ENCODE peak calls at places on chromosomes 2 and 18, in six cellular contexts. One of them, this sample, is unnamed.
A peak's percentile ranks its signal among the peaks of the same experiment; 100 is the strongest.

GRCh38 chr2:237581751-237582746 is 8.5 kb downstream of the RAB17 start:
- DNase-seq in psoas muscle: peak; percentile 51
- DNase-seq in ovary: peak; percentile 92
- DNase-seq in A549: no peak
- DNase-seq in body of pancreas: peak; percentile 72
- DNase-seq in fibroblast of the aortic adventitia: peak; percentile 67
- DNase-seq in this sample: no peak

GRCh38 chr2:119377266-119377972 is 10.6 kb downstream of the DBI start:
- DNase-seq in psoas muscle: no peak
- DNase-seq in ovary: no peak
- DNase-seq in A549: no peak
- DNase-seq in body of pancreas: no peak
- DNase-seq in fibroblast of the aortic adventitia: no peak
- DNase-seq in this sample: no peak

GRCh38 chr2:220756653-220757052 is 815.5 kb downstream of the EPHA4 start:
- DNase-seq in psoas muscle: no peak
- DNase-seq in ovary: no peak
- DNase-seq in A549: no peak
- DNase-seq in body of pancreas: no peak
- DNase-seq in fibroblast of the aortic adventitia: no peak
- DNase-seq in this sample: no peak

GRCh38 chr2:201256001-201256544 is 4.3 kb upstream of the CASP8 start:
- DNase-seq in psoas muscle: no peak
- DNase-seq in ovary: no peak
- DNase-seq in A549: no peak
- DNase-seq in body of pancreas: no peak
- DNase-seq in fibroblast of the aortic adventitia: peak; percentile 57
- DNase-seq in this sample: no peak

GRCh38 chr18:74290831-74291770 is 662 bp downstream of the CYB5A start:
- DNase-seq in psoas muscle: no peak
- DNase-seq in ovary: peak; percentile 40
- DNase-seq in A549: no peak
- DNase-seq in body of pancreas: peak; percentile 91
- DNase-seq in fibroblast of the aortic adventitia: peak; percentile 22
- DNase-seq in this sample: no peak

GRCh38 chr18:23373564-23373963 is 79.5 kb upstream of the RIOK3 start:
- DNase-seq in psoas muscle: no peak
- DNase-seq in ovary: no peak
- DNase-seq in A549: no peak
- DNase-seq in body of pancreas: no peak
- DNase-seq in fibroblast of the aortic adventitia: no peak
- DNase-seq in this sample: no peak

GRCh38 chr18:57898506-57899124 is 95.5 kb upstream of the ATP8B1 start:
- DNase-seq in psoas muscle: no peak
- DNase-seq in ovary: no peak
- DNase-seq in A549: no peak
- DNase-seq in body of pancreas: no peak
- DNase-seq in fibroblast of the aortic adventitia: peak; percentile 78
- DNase-seq in this sample: peak; percentile 64

GRCh38 chr2:95005726-95006125 is 19.8 kb upstream of the MAL start:
- DNase-seq in psoas muscle: no peak
- DNase-seq in ovary: no peak
- DNase-seq in A549: no peak
- DNase-seq in body of pancreas: no peak
- DNase-seq in fibroblast of the aortic adventitia: no peak
- DNase-seq in this sample: no peak

GRCh38 chr2:98460573-98461560 is 16.2 kb downstream of the INPP4A start:
- DNase-seq in psoas muscle: no peak
- DNase-seq in ovary: no peak
- DNase-seq in A549: no peak
- DNase-seq in body of pancreas: no peak
- DNase-seq in fibroblast of the aortic adventitia: no peak
- DNase-seq in this sample: no peak

GRCh38 chr2:191050640-191050987 is 36.6 kb upstream of the STAT1 start:
- DNase-seq in psoas muscle: no peak
- DNase-seq in ovary: no peak
- DNase-seq in A549: peak; percentile 35
- DNase-seq in body of pancreas: no peak
- DNase-seq in fibroblast of the aortic adventitia: peak; percentile 83
- DNase-seq in this sample: no peak

GRCh38 chr2:6525371-6525770 is 340.3 kb downstream of the CMPK2 start:
- DNase-seq in psoas muscle: no peak
- DNase-seq in ovary: no peak
- DNase-seq in A549: no peak
- DNase-seq in body of pancreas: no peak
- DNase-seq in fibroblast of the aortic adventitia: no peak
- DNase-seq in this sample: no peak

GRCh38 chr18:3885209-3885792 is 435.3 kb downstream of the TGIF1 start:
- DNase-seq in psoas muscle: no peak
- DNase-seq in ovary: no peak
- DNase-seq in A549: peak; percentile 44
- DNase-seq in body of pancreas: no peak
- DNase-seq in fibroblast of the aortic adventitia: no peak
- DNase-seq in this sample: no peak

GRCh38 chr2:74239346-74239745 is 40.9 kb downstream of the MTHFD2 start:
- DNase-seq in psoas muscle: no peak
- DNase-seq in ovary: no peak
- DNase-seq in A549: no peak
- DNase-seq in body of pancreas: no peak
- DNase-seq in fibroblast of the aortic adventitia: no peak
- DNase-seq in this sample: no peak

GRCh38 chr2:30323499-30323898 is 92.2 kb downstream of the LBH start:
- DNase-seq in psoas muscle: no peak
- DNase-seq in ovary: no peak
- DNase-seq in A549: no peak
- DNase-seq in body of pancreas: no peak
- DNase-seq in fibroblast of the aortic adventitia: no peak
- DNase-seq in this sample: no peak

GRCh38 chr2:197113221-197113831 is 186.8 kb upstream of the PGAP1 start:
- DNase-seq in psoas muscle: no peak
- DNase-seq in ovary: no peak
- DNase-seq in A549: peak; percentile 24
- DNase-seq in body of pancreas: no peak
- DNase-seq in fibroblast of the aortic adventitia: peak; percentile 68
- DNase-seq in this sample: no peak

GRCh38 chr2:133266075-133266925 is 302.0 kb downstream of the NCKAP5 start:
- DNase-seq in psoas muscle: no peak
- DNase-seq in ovary: peak; percentile 40
- DNase-seq in A549: peak; percentile 49
- DNase-seq in body of pancreas: peak; percentile 7
- DNase-seq in fibroblast of the aortic adventitia: peak; percentile 30
- DNase-seq in this sample: no peak

GRCh38 chr2:231923951-231924888 is 2.0 kb downstream of the NPPC start:
- DNase-seq in psoas muscle: no peak
- DNase-seq in ovary: no peak
- DNase-seq in A549: no peak
- DNase-seq in body of pancreas: no peak
- DNase-seq in fibroblast of the aortic adventitia: no peak
- DNase-seq in this sample: no peak
- H3K4me3 ChIP-seq in psoas muscle: no peak overlapping the region
- H3K4me3 ChIP-seq in ovary: no peak overlapping the region
- H3K4me3 ChIP-seq in A549: no peak overlapping the region
- H3K4me3 ChIP-seq in body of pancreas: no peak overlapping the region
- H3K4me3 ChIP-seq in fibroblast of the aortic adventitia: no peak overlapping the region
- H3K4me3 ChIP-seq in this sample: no peak overlapping the region

DNA sequence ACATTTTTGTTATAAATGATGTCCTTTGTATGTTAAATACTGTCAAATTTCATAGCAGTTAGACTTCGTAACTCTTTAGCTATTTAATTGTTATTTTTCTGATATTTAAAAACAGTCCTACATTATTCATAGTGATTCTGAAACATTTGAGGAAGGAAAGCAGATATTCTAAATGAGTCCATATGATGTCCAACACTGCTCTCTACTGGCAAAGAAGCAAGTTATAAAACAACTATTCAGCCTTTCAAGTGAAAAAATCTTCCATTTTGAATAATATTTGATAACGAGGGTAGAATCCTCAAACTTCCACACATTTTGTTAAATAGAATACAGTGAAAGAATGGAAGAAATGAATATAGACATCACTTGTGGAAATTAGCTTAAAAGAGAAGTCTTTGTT is 220.8 kb downstream of the GULP1 start:
- DNase-seq in psoas muscle: no peak
- DNase-seq in ovary: no peak
- DNase-seq in A549: peak; percentile 4
- DNase-seq in body of pancreas: no peak
- DNase-seq in fibroblast of the aortic adventitia: peak; percentile 81
- DNase-seq in this sample: no peak
- TF ChIP-seq CTCF in psoas muscle: peak; percentile 56
- TF ChIP-seq CTCF in ovary: peak; percentile 52
- TF ChIP-seq CTCF in A549: peak; percentile 86
- TF ChIP-seq CTCF in body of pancreas: peak; percentile 76
- TF ChIP-seq CTCF in fibroblast of the aortic adventitia: peak; percentile 57
- TF ChIP-seq CTCF in this sample: peak; percentile 54

GRCh38 chr18:54247488-54248175 is 21.7 kb upstream of the POLI start:
- DNase-seq in psoas muscle: no peak
- DNase-seq in ovary: no peak
- DNase-seq in A549: no peak
- DNase-seq in body of pancreas: no peak
- DNase-seq in fibroblast of the aortic adventitia: no peak
- DNase-seq in this sample: no peak

GRCh38 chr18:54254265-54254758 is 15.0 kb upstream of the POLI start:
- DNase-seq in psoas muscle: no peak
- DNase-seq in ovary: no peak
- DNase-seq in A549: no peak
- DNase-seq in body of pancreas: peak; percentile 64
- DNase-seq in fibroblast of the aortic adventitia: peak; percentile 15
- DNase-seq in this sample: no peak

GRCh38 chr18:54255141-54255540 is 14.2 kb upstream of the POLI start:
- DNase-seq in psoas muscle: no peak
- DNase-seq in ovary: no peak
- DNase-seq in A549: no peak
- DNase-seq in body of pancreas: no peak
- DNase-seq in fibroblast of the aortic adventitia: no peak
- DNase-seq in this sample: no peak

GRCh38 chr18:54251606-54252400 is 17.5 kb upstream of the POLI start:
- DNase-seq in psoas muscle: no peak
- DNase-seq in ovary: no peak
- DNase-seq in A549: no peak
- DNase-seq in body of pancreas: no peak
- DNase-seq in fibroblast of the aortic adventitia: peak; percentile 7
- DNase-seq in this sample: no peak

DNA sequence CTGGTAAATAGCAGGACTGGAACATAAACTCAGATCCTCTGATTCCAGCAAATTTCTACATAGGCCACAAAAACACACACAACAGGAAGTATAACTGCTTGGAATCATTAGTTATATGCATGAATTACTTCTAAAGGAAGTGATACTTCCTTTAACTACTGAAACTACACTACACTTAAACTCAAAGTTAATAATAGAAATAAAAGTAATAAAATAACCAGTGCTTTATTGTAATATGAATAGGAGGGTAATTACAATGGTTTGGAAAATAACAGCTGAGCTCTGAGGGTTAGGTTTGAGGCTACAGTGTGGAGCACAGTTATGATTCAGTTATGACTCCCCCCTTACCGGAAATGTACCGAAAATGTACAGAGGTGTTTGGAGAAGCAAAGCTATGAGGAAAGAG is 18.5 kb upstream of the POLI start:
- DNase-seq in psoas muscle: no peak
- DNase-seq in ovary: no peak
- DNase-seq in A549: no peak
- DNase-seq in body of pancreas: no peak
- DNase-seq in fibroblast of the aortic adventitia: no peak
- DNase-seq in this sample: no peak
- H3K4me3 ChIP-seq in psoas muscle: no peak overlapping the region
- H3K4me3 ChIP-seq in ovary: no peak overlapping the region
- H3K4me3 ChIP-seq in A549: no peak overlapping the region
- H3K4me3 ChIP-seq in body of pancreas: no peak overlapping the region
- H3K4me3 ChIP-seq in fibroblast of the aortic adventitia: no peak overlapping the region
- H3K4me3 ChIP-seq in this sample: no peak overlapping the region

GRCh38 chr2:239533917-239534316 is 133.1 kb upstream of the HDAC4 start:
- DNase-seq in psoas muscle: peak; percentile 29
- DNase-seq in ovary: peak; percentile 52
- DNase-seq in A549: no peak
- DNase-seq in body of pancreas: no peak
- DNase-seq in fibroblast of the aortic adventitia: peak; percentile 9
- DNase-seq in this sample: no peak

GRCh38 chr2:239530749-239531316 is 130.0 kb upstream of the HDAC4 start:
- DNase-seq in psoas muscle: no peak
- DNase-seq in ovary: no peak
- DNase-seq in A549: no peak
- DNase-seq in body of pancreas: no peak
- DNase-seq in fibroblast of the aortic adventitia: no peak
- DNase-seq in this sample: no peak

GRCh38 chr2:239531456-239532304 is 130.9 kb upstream of the HDAC4 start:
- DNase-seq in psoas muscle: no peak
- DNase-seq in ovary: no peak
- DNase-seq in A549: no peak
- DNase-seq in body of pancreas: peak; percentile 51
- DNase-seq in fibroblast of the aortic adventitia: no peak
- DNase-seq in this sample: no peak

GRCh38 chr2:239532859-239533258 is 132.0 kb upstream of the HDAC4 start:
- DNase-seq in psoas muscle: no peak
- DNase-seq in ovary: no peak
- DNase-seq in A549: no peak
- DNase-seq in body of pancreas: peak; percentile 35
- DNase-seq in fibroblast of the aortic adventitia: no peak
- DNase-seq in this sample: no peak

DNA sequence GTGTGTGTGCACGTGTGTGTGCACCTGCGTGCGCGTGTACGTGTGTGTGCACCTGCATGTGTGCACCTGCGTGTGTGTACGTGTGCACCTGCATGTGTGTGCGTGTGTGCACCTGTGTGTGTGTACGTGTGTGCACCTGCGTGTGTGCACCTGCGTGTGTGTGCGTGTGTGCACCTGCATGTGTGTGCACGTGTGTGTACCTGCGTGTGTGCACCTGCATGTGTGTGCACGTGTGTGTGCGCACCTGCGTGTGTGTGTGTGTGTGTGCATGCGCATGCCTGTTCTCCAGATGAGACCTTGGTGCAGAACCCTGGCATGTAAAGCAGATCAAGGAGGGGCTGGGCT is 131.5 kb upstream of the HDAC4 start:
- DNase-seq in psoas muscle: no peak
- DNase-seq in ovary: no peak
- DNase-seq in A549: no peak
- DNase-seq in body of pancreas: no peak
- DNase-seq in fibroblast of the aortic adventitia: no peak
- DNase-seq in this sample: no peak
- TF ChIP-seq CTCF in psoas muscle: no peak
- TF ChIP-seq CTCF in ovary: no peak
- TF ChIP-seq CTCF in A549: no peak
- TF ChIP-seq CTCF in body of pancreas: no peak
- TF ChIP-seq CTCF in fibroblast of the aortic adventitia: no peak
- TF ChIP-seq CTCF in this sample: no peak

GRCh38 chr2:54722641-54723299 is 692 bp upstream of the EML6 start:
- DNase-seq in psoas muscle: no peak
- DNase-seq in ovary: no peak
- DNase-seq in A549: peak; percentile 38
- DNase-seq in body of pancreas: peak; percentile 9
- DNase-seq in fibroblast of the aortic adventitia: peak; percentile 74
- DNase-seq in this sample: peak; percentile 11
- H3K4me3 ChIP-seq in psoas muscle: peak overlapping the region; percentile 88
- H3K4me3 ChIP-seq in ovary: peak overlapping the region; percentile 73
- H3K4me3 ChIP-seq in A549: peak overlapping the region; percentile 49
- H3K4me3 ChIP-seq in body of pancreas: peak overlapping the region; percentile 55
- H3K4me3 ChIP-seq in fibroblast of the aortic adventitia: peak overlapping the region; percentile 78
- H3K4me3 ChIP-seq in this sample: peak overlapping the region; percentile 71

GRCh38 chr2:46230115-46230571 is 67.1 kb upstream of the EPAS1 start:
- DNase-seq in psoas muscle: peak; percentile 38
- DNase-seq in ovary: no peak
- DNase-seq in A549: peak; percentile 35
- DNase-seq in body of pancreas: peak; percentile 46
- DNase-seq in fibroblast of the aortic adventitia: no peak
- DNase-seq in this sample: no peak
- TF ChIP-seq CTCF in psoas muscle: peak; percentile 54
- TF ChIP-seq CTCF in ovary: no peak
- TF ChIP-seq CTCF in A549: peak; percentile 63
- TF ChIP-seq CTCF in body of pancreas: peak; percentile 34
- TF ChIP-seq CTCF in fibroblast of the aortic adventitia: no peak
- TF ChIP-seq CTCF in this sample: no peak